ENCODE peak calls at places on chromosomes 5 and 9, in ten cellular contexts. M is DMS153, F is NCI-H774, Z is left lung, G is iPS-NIHi11, W is stomach, J is NCI-H2029 treated with DMSO at 0.1 percent for 48 hours, K is posterior cingulate gyrus, P is PC-9, Y is EH. S is an unnamed sample.

GRCh38 chr9:114174876-114175771 is 19.8 kb downstream of the COL27A1 start:
- DNase-seq in J (no peak), F (no peak), M (no peak), P (no peak), K (peak; percentile 18), W (no peak), Y (peak; percentile 77), G (no peak), Z (no peak), S (no peak)

GRCh38 chr9:35198191-35198590 is 36.4 kb downstream of the UNC13B start:
- DNase-seq in Y (no peak), Z (no peak), M (no peak), W (no peak), K (no peak), F (no peak), J (no peak), P (no peak), G (no peak), S (no peak)

GRCh38 chr5:65126192-65126591 is 355.5 kb downstream of the ADAMTS6 start:
- DNase-seq in M (no peak), F (no peak), W (no peak), K (peak; percentile 52), P (no peak), J (no peak), Y (peak; percentile 59), G (no peak), Z (no peak), S (no peak)

GRCh38 chr5:53249529-53249928 is 140.0 kb upstream of the MOCS2 start:
- DNase-seq in Y (peak; percentile 97), W (no peak), P (peak; percentile 79), K (no peak), M (no peak), F (no peak), J (no peak), G (no peak), Z (peak; percentile 31), S (no peak)

GRCh38 chr5:58046371-58046770 is 413.5 kb downstream of the PLK2 start:
- DNase-seq in P (no peak), Y (no peak), F (no peak), J (no peak), W (no peak), G (no peak), Z (no peak), M (no peak), K (no peak), S (no peak)

GRCh38 chr9:137685035-137685885 is 66.5 kb downstream of the EHMT1 start:
- DNase-seq in J (no peak), F (no peak), W (no peak), Y (peak; percentile 87), M (no peak), K (no peak), P (no peak), Z (no peak), G (no peak), S (peak; percentile 42)

GRCh38 chr5:115542076-115542475 is 2.5 kb downstream of the FEM1C start:
- DNase-seq in Z (no peak), G (no peak), Y (no peak), P (no peak), M (no peak), W (no peak), J (peak; percentile 13), F (peak; percentile 6), K (no peak), S (no peak)

GRCh38 chr5:81134066-81134465 is 99.1 kb upstream of the CKMT2 start:
- DNase-seq in K (no peak), M (no peak), G (no peak), F (no peak), P (no peak), Y (no peak), Z (no peak), J (no peak), W (no peak), S (no peak)

GRCh38 chr9:123048748-123049147 is 15.3 kb downstream of the GPR21 start:
- DNase-seq in K (no peak), M (peak; percentile 75), J (peak; percentile 32), Y (peak; percentile 89), G (no peak), F (no peak), P (no peak), W (no peak), Z (no peak), S (no peak)

GRCh38 chr5:111730659-111731382 is 26.2 kb downstream of the NREP start:
- DNase-seq in J (peak; percentile 59), G (no peak), Z (no peak), M (no peak), W (peak; percentile 50), K (no peak), Y (no peak), P (no peak), F (peak; percentile 21), S (no peak)

GRCh38 chr5:84393969-84394368 is 9.3 kb upstream of the EDIL3 start:
- DNase-seq in J (no peak), Z (no peak), W (no peak), K (no peak), P (peak; percentile 72), M (no peak), F (no peak), Y (peak; percentile 50), G (no peak), S (no peak)

GRCh38 chr5:121182788-121183490 is 668.7 kb upstream of the FTMT start:
- DNase-seq in G (no peak), Y (no peak), M (no peak), F (no peak), W (no peak), Z (no peak), J (no peak), P (no peak), K (no peak), S (no peak)

GRCh38 chr5:95960802-95961616 is 642 bp downstream of the ELL2 start:
- DNase-seq in W (peak; percentile 84), Z (peak; percentile 85), K (peak; percentile 60), G (peak; percentile 80), Y (peak; percentile 82), P (peak; percentile 60), J (no peak), F (peak; percentile 59), M (no peak), S (no peak)

GRCh38 chr5:1508679-1509290 is 15.0 kb downstream of the LPCAT1 start:
- DNase-seq in J (no peak), Z (peak; percentile 27), K (no peak), W (no peak), P (no peak), G (no peak), F (no peak), M (no peak), Y (no peak), S (no peak)

GRCh38 chr5:131394128-131394527 is 130.3 kb downstream of the CDC42SE2 start:
- DNase-seq in K (no peak), Y (no peak), F (no peak), P (no peak), W (peak; percentile 60), J (no peak), Z (no peak), M (no peak), G (no peak), S (no peak)